ENCODE peak calls at places on chromosome 16, in four cellular contexts. H is effector memory CD4-positive, alpha-beta T cell; W is GM23338; K is cardiac muscle cell. S is an unnamed sample. For H3K4me1, the result is how much of the 10 kb centered on the place peaks cover.

GRCh38 chr16:57277586-57277985 is 6.9 kb downstream of the PLLP start:
- DNase-seq in W (no peak), K (no peak), H (peak), S (no peak)

GRCh38 chr16:19700319-19700781 is 17.7 kb downstream of the KNOP1 start:
- DNase-seq in W (no peak), K (no peak), H (no peak), S (no peak)

GRCh38 chr16:22210854-22211253 is 4.8 kb downstream of the EEF2K start:
- DNase-seq in W (no peak), H (no peak), K (no peak), S (no peak)

GRCh38 chr16:8963825-8964441 is at the start of gene USP7:
- DNase-seq in W (peak), H (peak), K (peak), S (peak)

GRCh38 chr16:66930189-66930588 is 4.0 kb downstream of the CIAO2B start:
- DNase-seq in K (peak), H (no peak), W (no peak), S (no peak)

GRCh38 chr16:83701494-83701893 is 106.3 kb upstream of the HSBP1 start:
- DNase-seq in W (peak), H (no peak), K (peak), S (peak)

GRCh38 chr16:30380801-30381208 is 1.6 kb downstream of the SEPTIN1 start:
- DNase-seq in K (no peak), H (no peak), W (no peak), S (no peak)

GRCh38 chr16:6019490-6019991 is 921.9 kb upstream of the EEF2KMT start:
- DNase-seq in W (peak), H (no peak), K (peak), S (peak)

GRCh38 chr16:84502581-84502980 is 1.9 kb downstream of the MEAK7 start:
- DNase-seq in W (no peak), H (no peak), K (no peak), S (no peak)

GRCh38 chr16:82993874-82994375 is 367.2 kb downstream of the CDH13 start:
- DNase-seq in H (no peak), K (no peak), W (no peak), S (no peak)

GRCh38 chr16:11667221-11667823 is 933 bp upstream of the SNN start:
- DNase-seq in W (peak), K (no peak), H (no peak), S (no peak)

GRCh38 chr16:29290631-29291247 is 115.8 kb downstream of the NPIPB11 start:
- DNase-seq in H (peak), K (peak), W (peak), S (peak)

GRCh38 chr16:85663891-85664321 is 24.8 kb downstream of the GINS2 start:
- DNase-seq in W (no peak), K (no peak), H (no peak), S (no peak)

GRCh38 chr16:84716740-84717139 is 16.9 kb downstream of the USP10 start:
- DNase-seq in H (no peak), W (no peak), K (no peak), S (no peak)

GRCh38 chr16:64426131-64426666 is 695.7 kb downstream of the CDH11 start:
- DNase-seq in W (no peak), K (no peak), H (no peak), S (no peak)

GRCh38 chr16:57632568-57632967 is 4.1 kb downstream of the ADGRG1 start:
- DNase-seq in W (no peak), H (no peak), K (no peak), S (no peak)

GRCh38 chr16:2897110-2897509 is 14.1 kb downstream of the FLYWCH2 start:
- DNase-seq in K (no peak), H (no peak), W (no peak), S (no peak)

GRCh38 chr16:22213236-22213635 is 7.2 kb downstream of the EEF2K start:
- DNase-seq in W (no peak), H (no peak), K (no peak), S (no peak)

GRCh38 chr16:7013990-7014389 is 318.7 kb upstream of the RBFOX1 start:
- DNase-seq in H (no peak), W (peak), K (peak), S (no peak)

GRCh38 chr16:84547539-84548058 is 43.1 kb upstream of the MEAK7 start:
- DNase-seq in K (peak), W (no peak), H (no peak), S (no peak)

GRCh38 chr16:29738514-29738913 is 7.3 kb downstream of the C16orf54 start:
- DNase-seq in H (peak), K (no peak), W (no peak), S (no peak)

GRCh38 chr16:52568495-52568894 is 21.6 kb upstream of the TOX3 start:
- DNase-seq in H (no peak), K (no peak), W (no peak), S (no peak)

GRCh38 chr16:87647431-87648185 is 45.3 kb downstream of the JPH3 start:
- DNase-seq in H (no peak), K (no peak), W (no peak), S (no peak)

GRCh38 chr16:10150906-10151305 is 31.3 kb downstream of the GRIN2A start:
- DNase-seq in H (no peak), K (no peak), W (peak), S (no peak)

GRCh38 chr16:83615981-83616380 is 191.8 kb upstream of the HSBP1 start:
- DNase-seq in K (no peak), W (no peak), H (no peak), S (no peak)

GRCh38 chr16:51710186-51710585 is 559.1 kb upstream of the SALL1 start:
- DNase-seq in H (no peak), K (no peak), W (no peak), S (no peak)

GRCh38 chr16:1535391-1536291 is 2.2 kb downstream of the TMEM204 start:
- DNase-seq in W (peak), K (no peak), H (no peak), S (no peak)
- H3K4me1 ChIP-seq in W (under half), K (under half), H (under half), S (under half)

GRCh38 chr16:81455720-81456494 is 11.3 kb downstream of the CMIP start:
- DNase-seq in K (no peak), W (no peak), H (no peak), S (no peak)

GRCh38 chr16:81456523-81457325 is 12.1 kb downstream of the CMIP start:
- DNase-seq in W (no peak), K (no peak), H (no peak), S (no peak)

GRCh38 chr16:81453091-81453728 is 8.6 kb downstream of the CMIP start:
- DNase-seq in K (no peak), H (no peak), W (no peak), S (no peak)

GRCh38 chr16:81454044-81454443 is 9.4 kb downstream of the CMIP start:
- DNase-seq in H (no peak), W (no peak), K (no peak), S (no peak)

DNA sequence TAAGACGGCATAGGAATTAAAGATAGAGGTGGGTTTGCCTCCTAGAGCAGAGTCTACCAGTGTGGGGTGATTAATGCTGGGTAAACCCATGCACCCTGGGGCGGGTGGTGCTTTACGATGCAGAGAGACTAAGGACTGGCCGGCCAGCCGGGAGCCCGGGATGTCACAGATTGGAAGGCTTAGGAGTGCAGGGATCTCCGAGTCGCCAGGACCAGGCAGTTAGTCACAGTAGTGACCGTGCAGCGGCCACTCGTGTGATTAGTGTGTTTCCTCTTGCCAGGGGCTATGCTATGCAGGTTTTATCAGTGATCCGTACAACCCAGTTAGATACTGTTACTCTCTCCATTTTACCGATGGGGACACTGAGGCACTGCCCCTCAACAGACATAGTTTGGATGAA is 10.4 kb downstream of the CMIP start:
- DNase-seq in W (no peak), K (no peak), H (no peak), S (no peak)
- H3K4me1 ChIP-seq in W (under half), K (under half), H (under half), S (half or more)

GRCh38 chr16:4487955-4488481 is 11.8 kb downstream of the HMOX2 start:
- DNase-seq in K (no peak), H (no peak), W (no peak), S (no peak)

GRCh38 chr16:4489030-4489429 is 12.8 kb downstream of the HMOX2 start:
- DNase-seq in H (no peak), K (no peak), W (no peak), S (no peak)

GRCh38 chr16:4486126-4486893 is 10.1 kb downstream of the HMOX2 start:
- DNase-seq in K (peak), H (no peak), W (no peak), S (no peak)

GRCh38 chr16:4491898-4492297 is 15.7 kb downstream of the HMOX2 start:
- DNase-seq in W (no peak), H (no peak), K (no peak), S (no peak)

GRCh38 chr16:4488486-4488967 is 12.3 kb downstream of the HMOX2 start:
- DNase-seq in H (no peak), W (no peak), K (no peak), S (no peak)
- H3K4me1 ChIP-seq in H (under half), W (under half), K (under half), S (under half)

GRCh38 chr16:71338193-71338592 is 20.3 kb upstream of the CALB2 start:
- DNase-seq in W (no peak), H (no peak), K (no peak), S (no peak)
- H3K4me1 ChIP-seq in W (under half), H (under half), K (under half), S (under half)

S was measured in NT2/D1.